ENCODE peak calls at places on chromosomes 1 and 21, in six cellular contexts. O is ovary, E is RWPE2, P is neuronal stem cell, Y is prostate gland, S is HL-60. N is an unnamed sample.

GRCh38 chr1:216601427-216601751 is 121.8 kb downstream of the ESRRG start:
- DNase-seq in O (no peak), Y (no peak), E (no peak), P (no peak), S (no peak), N (no peak)

GRCh38 chr21:46515109-46515508 is 56.4 kb downstream of the DIP2A start:
- DNase-seq in P (no peak), O (peak), E (no peak), S (peak), Y (peak), N (no peak)

GRCh38 chr1:116654351-116654750 is 13.2 kb downstream of the IGSF3 start:
- DNase-seq in E (no peak), P (no peak), Y (no peak), O (no peak), S (no peak), N (no peak)

GRCh38 chr1:179876289-179876715 is 1.3 kb downstream of the TOR1AIP2 start:
- DNase-seq in S (peak), P (no peak), Y (peak), E (no peak), O (no peak), N (no peak)

GRCh38 chr1:197178998-197179397 is 32.5 kb upstream of the ASPM start:
- DNase-seq in Y (no peak), E (no peak), O (no peak), S (no peak), P (no peak), N (no peak)

GRCh38 chr1:51264470-51264869 is 28.4 kb downstream of the RNF11 start:
- DNase-seq in E (no peak), P (no peak), Y (no peak), S (no peak), O (no peak), N (no peak)

GRCh38 chr1:104804147-104804546 is 1054.4 kb downstream of the AMY1C start:
- DNase-seq in P (no peak), O (no peak), E (no peak), S (no peak), Y (no peak), N (no peak)

GRCh38 chr1:43008106-43008424 is 49.4 kb upstream of the SLC2A1 start:
- DNase-seq in S (no peak), P (no peak), E (no peak), Y (no peak), O (no peak), N (no peak)

GRCh38 chr1:233487415-233487814 is 126.5 kb upstream of the KCNK1 start:
- DNase-seq in O (no peak), E (no peak), Y (no peak), P (no peak), S (no peak), N (no peak)

GRCh38 chr1:27296773-27297214 is 25.2 kb upstream of the TMEM222 start:
- DNase-seq in E (no peak), P (peak), Y (peak), O (peak), S (peak), N (peak)

GRCh38 chr1:109208431-109208830 is 5.3 kb upstream of the SARS1 start:
- DNase-seq in E (no peak), S (no peak), O (no peak), Y (no peak), P (no peak), N (no peak)

GRCh38 chr1:31715873-31716220 is 12.0 kb upstream of the COL16A1 start:
- DNase-seq in Y (no peak), E (no peak), P (no peak), S (no peak), O (no peak), N (no peak)

GRCh38 chr21:23963454-23963853 is 1643.8 kb downstream of the MRPL39 start:
- DNase-seq in Y (no peak), E (no peak), S (no peak), P (no peak), O (no peak), N (no peak)

GRCh38 chr1:44881011-44881632 is 38.1 kb upstream of the PTCH2 start:
- DNase-seq in O (no peak), Y (no peak), P (no peak), S (no peak), E (no peak), N (no peak)

GRCh38 chr1:36128126-36128904 is 3.3 kb upstream of the COL8A2 start:
- DNase-seq in P (no peak), Y (no peak), O (no peak), S (no peak), E (no peak), N (no peak)

GRCh38 chr1:77347646-77348045 is 65.8 kb downstream of the AK5 start:
- DNase-seq in O (no peak), S (no peak), E (no peak), Y (no peak), P (no peak), N (no peak)

GRCh38 chr1:156676820-156677615 is at the start of gene NES:
- DNase-seq in Y (no peak), S (no peak), P (peak), E (no peak), O (no peak), N (no peak)

GRCh38 chr1:75083848-75084514 is 50.2 kb upstream of the LHX8 start:
- DNase-seq in P (no peak), Y (no peak), O (no peak), S (no peak), E (peak), N (no peak)

GRCh38 chr1:204288061-204288588 is 71.6 kb downstream of the PLEKHA6 start:
- DNase-seq in S (peak), Y (peak), O (peak), P (no peak), E (peak), N (no peak)

GRCh38 chr21:38815060-38815405 is 9.3 kb downstream of the ETS2 start:
- DNase-seq in S (no peak), P (no peak), Y (no peak), O (no peak), E (no peak), N (no peak)

GRCh38 chr1:240457203-240457602 is 154.8 kb downstream of the GREM2 start:
- DNase-seq in E (no peak), Y (no peak), O (no peak), P (no peak), S (no peak), N (no peak)

GRCh38 chr1:227869281-227869842 is 53.9 kb downstream of the PRSS38 start:
- DNase-seq in P (no peak), O (no peak), Y (no peak), S (no peak), E (no peak), N (no peak)

GRCh38 chr1:78229344-78229743 is 183.6 kb downstream of the GIPC2 start:
- DNase-seq in Y (no peak), S (no peak), P (no peak), E (no peak), O (no peak), N (no peak)

GRCh38 chr1:181135462-181135781 is 46.9 kb downstream of the IER5 start:
- DNase-seq in S (no peak), E (no peak), Y (no peak), O (no peak), P (no peak), N (no peak)

GRCh38 chr1:63663301-63663700 is 70.1 kb downstream of the PGM1 start:
- DNase-seq in P (no peak), Y (no peak), E (no peak), O (no peak), S (no peak), N (no peak)

GRCh38 chr1:182120411-182121258 is 59.1 kb upstream of the ZNF648 start:
- DNase-seq in P (no peak), E (peak), S (no peak), O (peak), Y (peak), N (no peak)

GRCh38 chr21:16838330-16838729 is 674.5 kb upstream of the CXADR start:
- DNase-seq in S (no peak), Y (no peak), O (peak), P (no peak), E (no peak), N (no peak)

GRCh38 chr1:221454096-221454495 is 287.8 kb downstream of the DUSP10 start:
- DNase-seq in O (no peak), P (no peak), E (no peak), Y (no peak), S (no peak), N (no peak)

GRCh38 chr1:119147626-119148180 is 7.2 kb upstream of the WARS2 start:
- DNase-seq in Y (no peak), O (no peak), P (no peak), S (no peak), E (no peak), N (no peak)

GRCh38 chr1:104467590-104467989 is 717.9 kb downstream of the AMY1C start:
- DNase-seq in E (no peak), Y (no peak), P (no peak), O (no peak), S (no peak), N (no peak)

GRCh38 chr1:201877877-201878339 is 10.8 kb upstream of the SHISA4 start:
- DNase-seq in Y (peak), P (peak), S (peak), O (no peak), E (no peak), N (peak)

GRCh38 chr21:25563399-25564116 is 43.7 kb downstream of the MRPL39 start:
- DNase-seq in O (no peak), S (peak), E (no peak), P (no peak), Y (no peak), N (no peak)

GRCh38 chr1:110203021-110203661 is 7.0 kb upstream of the KCNC4 start:
- DNase-seq in E (no peak), P (peak), Y (peak), O (no peak), S (peak), N (no peak)

GRCh38 chr21:29904359-29905282 is 35.2 kb downstream of the GRIK1 start:
- DNase-seq in Y (no peak), S (no peak), E (no peak), O (no peak), P (no peak), N (no peak)

DNA sequence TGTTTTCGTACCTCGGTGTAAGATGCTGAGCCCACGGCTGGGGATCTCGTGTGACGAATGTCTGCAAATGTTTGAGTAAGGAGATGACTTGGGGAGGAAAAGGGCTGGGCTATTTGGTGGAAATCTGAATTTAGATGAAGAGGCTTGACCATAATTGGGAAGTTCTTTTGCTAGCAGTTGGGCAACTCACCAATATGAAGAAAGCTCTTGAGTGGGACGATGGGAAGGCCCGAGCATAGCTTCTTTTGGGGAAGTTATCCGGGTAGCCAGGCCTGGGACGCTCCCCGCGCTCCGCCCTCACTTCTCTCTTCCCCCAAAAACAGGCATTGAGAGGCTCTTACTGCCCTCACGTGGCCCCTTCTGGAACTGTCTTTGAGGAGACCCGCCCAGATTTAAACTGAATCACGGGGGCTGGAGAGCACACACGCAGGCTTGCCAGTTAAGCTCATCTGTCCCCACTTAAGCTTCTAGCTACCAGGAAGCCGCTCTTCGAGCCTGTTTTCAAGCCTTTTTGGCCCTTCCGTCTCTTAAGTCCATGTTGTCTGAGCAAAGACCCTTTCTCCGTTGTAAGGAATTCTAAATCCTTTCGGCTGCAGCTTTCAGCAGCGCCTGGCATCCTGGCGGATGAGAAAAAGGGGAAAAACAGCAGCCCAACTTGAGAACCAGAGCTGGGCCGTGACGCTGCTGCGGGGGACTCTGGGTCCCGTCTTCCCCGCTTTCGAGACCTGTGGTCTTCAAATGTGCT is 93.1 kb downstream of the NID1 start:
- DNase-seq in O (peak), P (peak), Y (peak), E (no peak), S (peak), N (peak)
- H3K4me3 ChIP-seq in O (peak), P (peak), Y (peak), E (no peak), S (peak), N (peak)

GRCh38 chr1:161164901-161165620 is 1.2 kb upstream of the PPOX start:
- DNase-seq in Y (no peak), O (no peak), P (no peak), S (no peak), E (no peak), N (peak)
- H3K27ac ChIP-seq in Y (peak), O (no peak), P (no peak), S (peak), E (peak), N (peak)

DNA sequence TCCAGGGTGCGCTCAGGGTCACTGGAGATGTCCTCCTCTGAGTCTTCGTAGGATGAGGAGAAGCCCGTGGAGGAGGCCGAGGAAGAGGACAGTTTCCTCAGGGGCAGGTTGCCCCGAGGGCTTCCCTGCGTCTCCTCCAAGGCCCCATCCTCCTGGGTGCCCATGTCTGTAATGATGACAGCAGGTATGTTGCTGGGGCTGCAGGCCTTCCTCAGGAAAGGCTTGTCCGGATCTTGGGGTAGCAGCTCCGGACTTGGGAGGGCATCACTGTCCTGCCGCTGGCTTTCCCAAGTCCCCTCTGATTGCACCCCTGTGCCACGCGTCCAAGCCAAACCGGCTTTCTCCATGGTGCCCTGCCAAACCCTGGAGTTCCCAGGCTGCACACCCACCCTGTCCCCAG is 3.5 kb downstream of the ITPKB start:
- DNase-seq in O (no peak), E (no peak), S (no peak), P (no peak), Y (no peak), N (no peak)
- H3K4me3 ChIP-seq in O (peak), E (no peak), S (no peak), P (no peak), Y (peak), N (peak)

GRCh38 chr1:209422281-209422680 is 161.2 kb upstream of the CAMK1G start:
- DNase-seq in E (no peak), Y (no peak), O (no peak), S (no peak), P (no peak), N (no peak)
- H3K27ac ChIP-seq in E (no peak), Y (peak), O (no peak), S (no peak), P (no peak), N (no peak)

DNA sequence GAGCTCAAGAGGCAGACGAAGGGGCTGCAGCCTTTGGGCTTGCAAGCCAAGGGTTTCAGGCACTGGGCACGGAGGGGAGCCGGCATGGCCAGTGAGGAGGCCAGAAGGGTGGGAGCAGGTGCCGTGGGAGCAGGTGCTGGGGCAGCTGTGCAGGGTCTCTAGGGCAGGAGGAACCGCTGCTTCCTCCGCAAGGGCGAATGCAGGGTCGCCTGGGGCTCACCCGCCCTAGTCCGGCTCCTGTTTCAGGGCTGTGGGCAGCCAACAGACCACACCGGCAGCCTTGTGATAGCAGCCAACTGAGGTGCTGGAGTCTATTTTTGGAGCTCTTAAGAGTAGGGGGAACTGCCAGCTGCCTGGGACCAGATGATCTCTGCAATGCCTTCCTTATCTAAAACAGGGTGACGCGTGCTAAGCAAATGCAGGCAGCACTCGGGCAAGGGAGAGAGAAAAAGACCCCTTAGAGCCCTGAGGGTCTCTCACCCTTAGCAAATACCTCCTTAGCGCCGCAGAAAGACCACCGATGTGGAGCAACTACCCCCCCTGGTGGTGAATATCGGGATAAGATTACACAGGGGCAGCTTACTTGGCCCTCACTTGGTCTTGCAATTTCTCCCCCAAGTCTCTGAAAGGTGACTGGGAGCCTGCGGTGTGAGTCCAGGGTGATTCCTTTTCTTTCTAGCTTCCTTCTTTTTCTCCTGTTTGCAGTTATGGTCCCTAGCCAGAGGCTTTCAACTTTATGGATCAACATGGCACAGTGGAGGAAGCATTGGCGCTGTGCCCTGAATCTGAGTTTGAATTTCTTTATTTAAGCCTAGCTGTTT is 20.7 kb upstream of the MAPKAPK2 start:
- DNase-seq in E (no peak), P (peak), O (peak), Y (peak), S (peak), N (peak)
- H3K4me3 ChIP-seq in E (no peak), P (no peak), O (no peak), Y (no peak), S (peak), N (peak)

GRCh38 chr1:186849824-186850223 is 21.1 kb downstream of the PLA2G4A start:
- DNase-seq in E (no peak), S (no peak), P (no peak), Y (no peak), O (no peak), N (no peak)

GRCh38 chr1:186849271-186849671 is 20.5 kb downstream of the PLA2G4A start:
- DNase-seq in P (no peak), E (no peak), S (peak), Y (no peak), O (no peak), N (no peak)

GRCh38 chr1:186845581-186846210 is 16.9 kb downstream of the PLA2G4A start:
- DNase-seq in Y (no peak), P (no peak), S (no peak), O (no peak), E (no peak), N (no peak)

GRCh38 chr1:186843931-186844330 is 15.2 kb downstream of the PLA2G4A start:
- DNase-seq in E (no peak), Y (no peak), S (no peak), O (no peak), P (no peak), N (no peak)

DNA sequence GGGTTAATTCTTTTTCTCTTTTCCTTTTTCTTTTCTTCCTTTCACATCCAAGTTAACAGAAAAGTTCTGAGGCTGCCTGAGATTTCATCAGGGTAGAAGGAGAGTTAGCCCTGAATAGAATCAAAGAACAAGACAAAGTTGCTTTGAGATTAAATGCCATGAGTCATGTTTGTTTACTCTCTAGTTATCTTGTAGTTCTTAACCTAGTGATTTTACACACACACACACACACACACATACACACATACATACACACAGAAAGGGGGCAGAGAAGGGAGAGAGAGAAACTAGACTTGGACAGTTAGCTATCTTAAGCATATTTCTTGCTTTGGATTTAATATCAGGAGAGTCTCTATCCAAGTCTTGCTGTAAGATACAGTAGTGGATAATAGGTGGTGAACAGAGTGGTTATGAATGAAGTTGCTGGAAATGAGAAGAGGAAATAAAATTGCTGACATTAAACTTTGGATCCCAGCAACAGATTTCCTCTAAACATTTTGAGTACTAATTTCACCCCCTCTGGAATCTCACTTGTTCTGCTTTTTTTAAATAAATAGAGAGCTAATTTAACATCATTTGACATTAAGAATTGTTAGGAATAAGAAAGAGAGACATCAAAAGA is 19.9 kb downstream of the PLA2G4A start:
- DNase-seq in E (no peak), S (no peak), O (no peak), P (no peak), Y (no peak), N (no peak)
- H3K27ac ChIP-seq in E (no peak), S (no peak), O (no peak), P (no peak), Y (no peak), N (no peak)

GRCh38 chr21:45072166-45072962 is 2.0 kb upstream of the ADARB1 start:
- DNase-seq in E (no peak), P (no peak), S (no peak), Y (no peak), O (no peak), N (no peak)
- H3K4me3 ChIP-seq in E (no peak), P (no peak), S (no peak), Y (no peak), O (no peak), N (no peak)

N was measured in spleen.